ENCODE peak calls at places on chromosomes 16 and 17, in nine cellular contexts. One of them, this sample, is unnamed.

GRCh38 chr17:413016-413350 is 60.4 kb upstream of the RPH3AL start:
- DNase-seq in lower leg skin: no peak
- DNase-seq in MM.1S: no peak
- DNase-seq in right lobe of liver: no peak
- DNase-seq in H9: no peak
- DNase-seq in uterus: no peak
- DNase-seq in sigmoid colon: peak
- DNase-seq in AG10803: no peak
- DNase-seq in neural crest cell: no peak
- DNase-seq in this sample: no peak

GRCh38 chr16:261031-261691 is 14.6 kb downstream of the RGS11 start:
- DNase-seq in lower leg skin: no peak
- DNase-seq in MM.1S: no peak
- DNase-seq in right lobe of liver: no peak
- DNase-seq in H9: no peak
- DNase-seq in uterus: no peak
- DNase-seq in sigmoid colon: no peak
- DNase-seq in AG10803: no peak
- DNase-seq in neural crest cell: no peak
- DNase-seq in this sample: no peak

GRCh38 chr17:16915752-16916556 is 56.0 kb downstream of the TNFRSF13B start:
- DNase-seq in lower leg skin: no peak
- DNase-seq in MM.1S: peak
- DNase-seq in right lobe of liver: no peak
- DNase-seq in H9: peak
- DNase-seq in uterus: no peak
- DNase-seq in sigmoid colon: no peak
- DNase-seq in AG10803: peak
- DNase-seq in neural crest cell: peak
- DNase-seq in this sample: peak

GRCh38 chr17:37701424-37702020 is 43.3 kb downstream of the HNF1B start:
- DNase-seq in lower leg skin: no peak
- DNase-seq in MM.1S: peak
- DNase-seq in right lobe of liver: peak
- DNase-seq in H9: peak
- DNase-seq in uterus: no peak
- DNase-seq in sigmoid colon: no peak
- DNase-seq in AG10803: no peak
- DNase-seq in neural crest cell: peak
- DNase-seq in this sample: peak

GRCh38 chr16:66605177-66605999 is 884 bp downstream of the CMTM3 start:
- DNase-seq in lower leg skin: no peak
- DNase-seq in MM.1S: no peak
- DNase-seq in right lobe of liver: peak
- DNase-seq in H9: peak
- DNase-seq in uterus: peak
- DNase-seq in sigmoid colon: peak
- DNase-seq in AG10803: peak
- DNase-seq in neural crest cell: peak
- DNase-seq in this sample: peak

GRCh38 chr17:7703584-7704574 is 1.1 kb upstream of the EFNB3 start:
- DNase-seq in lower leg skin: no peak
- DNase-seq in MM.1S: no peak
- DNase-seq in right lobe of liver: no peak
- DNase-seq in H9: peak
- DNase-seq in uterus: no peak
- DNase-seq in sigmoid colon: no peak
- DNase-seq in AG10803: peak
- DNase-seq in neural crest cell: no peak
- DNase-seq in this sample: no peak

GRCh38 chr17:69500911-69501429 is 86.5 kb downstream of the MAP2K6 start:
- DNase-seq in lower leg skin: no peak
- DNase-seq in MM.1S: no peak
- DNase-seq in right lobe of liver: no peak
- DNase-seq in H9: no peak
- DNase-seq in uterus: no peak
- DNase-seq in sigmoid colon: no peak
- DNase-seq in AG10803: peak
- DNase-seq in neural crest cell: no peak
- DNase-seq in this sample: no peak

GRCh38 chr16:30997887-30998711 is 12.3 kb downstream of the STX1B start:
- DNase-seq in lower leg skin: no peak
- DNase-seq in MM.1S: no peak
- DNase-seq in right lobe of liver: no peak
- DNase-seq in H9: no peak
- DNase-seq in uterus: peak
- DNase-seq in sigmoid colon: no peak
- DNase-seq in AG10803: peak
- DNase-seq in neural crest cell: no peak
- DNase-seq in this sample: no peak

GRCh38 chr17:78278139-78278741 is 46.8 kb downstream of the TMEM235 start:
- DNase-seq in lower leg skin: no peak
- DNase-seq in MM.1S: peak
- DNase-seq in right lobe of liver: no peak
- DNase-seq in H9: peak
- DNase-seq in uterus: no peak
- DNase-seq in sigmoid colon: no peak
- DNase-seq in AG10803: no peak
- DNase-seq in neural crest cell: no peak
- DNase-seq in this sample: no peak

GRCh38 chr17:79923974-79924638 is 84.9 kb upstream of the CBX4 start:
- DNase-seq in lower leg skin: no peak
- DNase-seq in MM.1S: no peak
- DNase-seq in right lobe of liver: peak
- DNase-seq in H9: peak
- DNase-seq in uterus: no peak
- DNase-seq in sigmoid colon: no peak
- DNase-seq in AG10803: no peak
- DNase-seq in neural crest cell: peak
- DNase-seq in this sample: peak
- TF ChIP-seq CTCF in lower leg skin: no peak
- TF ChIP-seq CTCF in MM.1S: peak
- TF ChIP-seq CTCF in right lobe of liver: peak
- TF ChIP-seq CTCF in H9: peak
- TF ChIP-seq CTCF in uterus: no peak
- TF ChIP-seq CTCF in sigmoid colon: peak
- TF ChIP-seq CTCF in AG10803: peak
- TF ChIP-seq CTCF in neural crest cell: peak
- TF ChIP-seq CTCF in this sample: peak

GRCh38 chr16:68746951-68747350 is 9.9 kb downstream of the CDH1 start:
- DNase-seq in lower leg skin: no peak
- DNase-seq in MM.1S: no peak
- DNase-seq in right lobe of liver: no peak
- DNase-seq in H9: no peak
- DNase-seq in uterus: no peak
- DNase-seq in sigmoid colon: no peak
- DNase-seq in AG10803: no peak
- DNase-seq in neural crest cell: no peak
- DNase-seq in this sample: no peak

GRCh38 chr16:68752602-68753001 is 15.5 kb downstream of the CDH1 start:
- DNase-seq in lower leg skin: no peak
- DNase-seq in MM.1S: no peak
- DNase-seq in right lobe of liver: no peak
- DNase-seq in H9: no peak
- DNase-seq in uterus: no peak
- DNase-seq in sigmoid colon: no peak
- DNase-seq in AG10803: no peak
- DNase-seq in neural crest cell: no peak
- DNase-seq in this sample: no peak

GRCh38 chr16:68751160-68751559 is 14.1 kb downstream of the CDH1 start:
- DNase-seq in lower leg skin: no peak
- DNase-seq in MM.1S: no peak
- DNase-seq in right lobe of liver: no peak
- DNase-seq in H9: no peak
- DNase-seq in uterus: no peak
- DNase-seq in sigmoid colon: no peak
- DNase-seq in AG10803: no peak
- DNase-seq in neural crest cell: no peak
- DNase-seq in this sample: no peak

GRCh38 chr16:68750243-68750642 is 13.2 kb downstream of the CDH1 start:
- DNase-seq in lower leg skin: no peak
- DNase-seq in MM.1S: no peak
- DNase-seq in right lobe of liver: no peak
- DNase-seq in H9: no peak
- DNase-seq in uterus: no peak
- DNase-seq in sigmoid colon: no peak
- DNase-seq in AG10803: no peak
- DNase-seq in neural crest cell: no peak
- DNase-seq in this sample: no peak

GRCh38 chr16:68749424-68749823 is 12.3 kb downstream of the CDH1 start:
- DNase-seq in lower leg skin: no peak
- DNase-seq in MM.1S: no peak
- DNase-seq in right lobe of liver: no peak
- DNase-seq in H9: peak
- DNase-seq in uterus: no peak
- DNase-seq in sigmoid colon: no peak
- DNase-seq in AG10803: no peak
- DNase-seq in neural crest cell: no peak
- DNase-seq in this sample: no peak
- TF ChIP-seq CTCF in lower leg skin: no peak
- TF ChIP-seq CTCF in MM.1S: no peak
- TF ChIP-seq CTCF in right lobe of liver: peak
- TF ChIP-seq CTCF in H9: peak
- TF ChIP-seq CTCF in uterus: no peak
- TF ChIP-seq CTCF in sigmoid colon: no peak
- TF ChIP-seq CTCF in AG10803: no peak
- TF ChIP-seq CTCF in neural crest cell: no peak
- TF ChIP-seq CTCF in this sample: no peak

DNA sequence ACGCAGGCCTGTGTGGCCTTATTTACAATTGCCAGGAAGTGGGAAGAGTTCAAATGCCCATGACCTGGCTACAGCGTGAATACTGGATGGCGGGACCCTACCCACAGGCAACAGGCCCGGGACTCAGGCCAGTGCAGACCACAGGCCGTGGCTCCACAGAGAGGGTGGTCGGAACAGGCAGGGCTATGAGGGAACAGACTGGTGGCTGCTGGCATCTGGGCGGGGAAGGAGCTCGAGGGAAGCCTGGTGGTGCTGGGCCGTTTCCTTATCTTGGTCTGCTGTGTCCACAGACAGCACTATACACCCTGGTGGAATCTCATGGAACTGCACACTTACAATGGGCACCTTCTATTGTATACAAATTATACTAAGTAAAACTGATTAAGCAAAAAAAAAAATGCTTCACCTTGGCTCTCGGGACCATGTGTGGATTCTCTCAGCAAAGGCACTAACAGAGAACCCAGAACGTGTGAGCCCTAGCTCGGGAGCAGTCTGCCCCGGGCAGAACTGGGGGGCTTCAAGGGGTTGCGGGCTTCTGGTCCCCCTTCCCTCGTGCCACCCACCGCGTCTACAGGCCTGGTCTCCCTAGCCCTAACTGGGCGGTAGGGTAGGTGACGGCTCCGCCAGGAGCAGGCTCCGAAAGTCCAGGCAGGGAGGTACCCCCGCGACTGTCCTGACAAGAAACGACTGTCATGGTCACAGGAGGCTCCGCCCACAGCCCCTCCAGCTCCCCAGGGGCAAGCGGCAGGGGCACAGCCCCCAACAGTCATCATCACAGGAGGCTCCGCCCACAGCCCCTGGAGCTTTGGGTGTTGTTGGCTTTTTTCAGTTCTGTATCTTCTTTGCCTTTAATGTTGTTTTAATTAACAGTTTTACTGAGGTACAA is 21.8 kb downstream of the CEP131 start:
- DNase-seq in lower leg skin: peak
- DNase-seq in MM.1S: peak
- DNase-seq in right lobe of liver: no peak
- DNase-seq in H9: no peak
- DNase-seq in uterus: no peak
- DNase-seq in sigmoid colon: no peak
- DNase-seq in AG10803: peak
- DNase-seq in neural crest cell: peak
- DNase-seq in this sample: peak
- TF ChIP-seq CTCF in lower leg skin: no peak
- TF ChIP-seq CTCF in MM.1S: peak
- TF ChIP-seq CTCF in right lobe of liver: peak
- TF ChIP-seq CTCF in H9: peak
- TF ChIP-seq CTCF in uterus: peak
- TF ChIP-seq CTCF in sigmoid colon: peak
- TF ChIP-seq CTCF in AG10803: peak
- TF ChIP-seq CTCF in neural crest cell: peak
- TF ChIP-seq CTCF in this sample: no peak

DNA sequence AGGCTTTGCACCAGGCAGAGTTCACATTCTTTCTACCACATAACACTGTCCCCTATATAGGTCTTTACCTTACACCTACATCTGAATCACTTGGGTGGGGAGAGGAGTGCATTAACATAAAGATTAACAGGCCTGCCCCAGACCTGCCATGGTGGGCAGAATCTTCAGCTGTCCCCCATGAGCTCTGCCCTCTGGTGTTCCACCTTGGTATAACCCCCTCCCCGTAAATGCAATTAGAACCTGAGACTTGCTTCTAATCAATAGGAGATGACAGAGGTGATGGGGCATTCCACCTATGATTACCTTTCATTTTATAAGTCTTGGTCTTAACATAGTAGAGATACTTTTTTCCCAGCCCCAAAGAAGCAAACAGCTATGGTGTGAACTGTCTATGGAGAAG is 20.4 kb upstream of the GRIN2A start:
- DNase-seq in lower leg skin: no peak
- DNase-seq in MM.1S: no peak
- DNase-seq in right lobe of liver: no peak
- DNase-seq in H9: no peak
- DNase-seq in uterus: no peak
- DNase-seq in sigmoid colon: no peak
- DNase-seq in AG10803: no peak
- DNase-seq in neural crest cell: no peak
- DNase-seq in this sample: no peak
- TF ChIP-seq CTCF in lower leg skin: no peak
- TF ChIP-seq CTCF in MM.1S: peak
- TF ChIP-seq CTCF in right lobe of liver: no peak
- TF ChIP-seq CTCF in H9: peak
- TF ChIP-seq CTCF in uterus: no peak
- TF ChIP-seq CTCF in sigmoid colon: no peak
- TF ChIP-seq CTCF in AG10803: no peak
- TF ChIP-seq CTCF in neural crest cell: peak
- TF ChIP-seq CTCF in this sample: no peak

DNA sequence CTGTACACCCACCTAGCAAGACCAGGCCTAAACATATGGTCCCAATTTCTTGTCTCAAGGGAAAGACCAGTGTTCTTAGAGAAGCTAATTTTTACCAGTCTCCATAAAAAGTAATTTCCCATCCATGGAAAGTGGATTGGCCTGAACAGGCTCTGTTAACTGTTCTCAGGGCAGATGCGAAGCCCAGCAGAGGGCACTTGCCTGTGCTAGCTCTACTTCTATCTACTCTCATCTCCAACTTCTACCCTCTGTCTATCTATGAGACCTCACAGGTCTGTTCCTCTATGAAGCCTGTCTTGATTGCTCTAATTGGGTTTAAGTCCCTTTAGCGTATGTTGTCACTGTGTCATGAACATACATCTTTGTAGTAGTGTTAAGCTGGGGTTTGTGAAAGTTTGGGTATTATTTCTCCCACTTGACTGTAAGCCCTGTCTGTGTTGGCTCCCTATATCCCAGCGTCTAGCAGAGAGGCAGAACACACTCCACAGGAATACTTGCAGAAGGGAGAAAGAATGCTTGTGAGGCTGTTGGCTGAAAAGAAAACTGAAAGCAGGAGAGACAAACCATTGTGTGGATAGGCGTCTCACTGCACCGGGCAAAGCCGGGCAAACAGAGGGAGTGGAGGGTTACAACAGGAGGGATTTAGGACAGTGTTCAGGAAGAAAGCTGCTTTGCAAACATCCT is 167.2 kb upstream of the MAF start:
- DNase-seq in lower leg skin: no peak
- DNase-seq in MM.1S: peak
- DNase-seq in right lobe of liver: peak
- DNase-seq in H9: no peak
- DNase-seq in uterus: peak
- DNase-seq in sigmoid colon: no peak
- DNase-seq in AG10803: peak
- DNase-seq in neural crest cell: no peak
- DNase-seq in this sample: no peak
- TF ChIP-seq CTCF in lower leg skin: no peak
- TF ChIP-seq CTCF in MM.1S: peak
- TF ChIP-seq CTCF in right lobe of liver: peak
- TF ChIP-seq CTCF in H9: peak
- TF ChIP-seq CTCF in uterus: peak
- TF ChIP-seq CTCF in sigmoid colon: no peak
- TF ChIP-seq CTCF in AG10803: peak
- TF ChIP-seq CTCF in neural crest cell: peak
- TF ChIP-seq CTCF in this sample: no peak

This sample was measured in GM13976.